ENCODE peak calls at places on chromosomes 1 and 21, in ten cellular contexts. One of them, this sample, is unnamed.

GRCh38 chr1:42146916-42147320 is 6.3 kb upstream of the GUCA2B start:
- DNase-seq in AG09319: no peak
- DNase-seq in activated T-cell treated with anti-CD3 and anti-CD28 coated beads, Interleukin-2, amount 50 U/mL, for 72 hours: peak
- DNase-seq in GM12891: peak
- DNase-seq in activated CD8-positive, alpha-beta memory T cell treated with anti-CD3 and anti-CD28 coated beads for 48 hours: peak
- DNase-seq in psoas muscle: peak
- DNase-seq in NCI-H1694: peak
- DNase-seq in GM18507: peak
- DNase-seq in HEK293T: peak
- DNase-seq in NCI-H1105 treated with DMSO at 0.1 percent for 48 hours: peak
- DNase-seq in this sample: peak

GRCh38 chr21:18954415-18954972 is 550.9 kb upstream of the TMPRSS15 start:
- DNase-seq in AG09319: no peak
- DNase-seq in activated T-cell treated with anti-CD3 and anti-CD28 coated beads, Interleukin-2, amount 50 U/mL, for 72 hours: no peak
- DNase-seq in GM12891: no peak
- DNase-seq in activated CD8-positive, alpha-beta memory T cell treated with anti-CD3 and anti-CD28 coated beads for 48 hours: no peak
- DNase-seq in psoas muscle: no peak
- DNase-seq in NCI-H1694: no peak
- DNase-seq in GM18507: no peak
- DNase-seq in HEK293T: no peak
- DNase-seq in NCI-H1105 treated with DMSO at 0.1 percent for 48 hours: no peak
- DNase-seq in this sample: no peak

GRCh38 chr1:156766288-156767100 is 841 bp upstream of the PRCC start:
- DNase-seq in AG09319: no peak
- DNase-seq in activated T-cell treated with anti-CD3 and anti-CD28 coated beads, Interleukin-2, amount 50 U/mL, for 72 hours: no peak
- DNase-seq in GM12891: no peak
- DNase-seq in activated CD8-positive, alpha-beta memory T cell treated with anti-CD3 and anti-CD28 coated beads for 48 hours: no peak
- DNase-seq in psoas muscle: no peak
- DNase-seq in NCI-H1694: no peak
- DNase-seq in GM18507: no peak
- DNase-seq in HEK293T: no peak
- DNase-seq in NCI-H1105 treated with DMSO at 0.1 percent for 48 hours: peak
- DNase-seq in this sample: no peak

GRCh38 chr1:171279678-171280077 is 31.4 kb downstream of the FMO1 start:
- DNase-seq in AG09319: no peak
- DNase-seq in activated T-cell treated with anti-CD3 and anti-CD28 coated beads, Interleukin-2, amount 50 U/mL, for 72 hours: no peak
- DNase-seq in GM12891: no peak
- DNase-seq in activated CD8-positive, alpha-beta memory T cell treated with anti-CD3 and anti-CD28 coated beads for 48 hours: no peak
- DNase-seq in psoas muscle: no peak
- DNase-seq in NCI-H1694: no peak
- DNase-seq in GM18507: no peak
- DNase-seq in HEK293T: no peak
- DNase-seq in NCI-H1105 treated with DMSO at 0.1 percent for 48 hours: no peak
- DNase-seq in this sample: no peak

GRCh38 chr1:24952413-24952841 is 22.4 kb upstream of the RUNX3 start:
- DNase-seq in AG09319: no peak
- DNase-seq in activated T-cell treated with anti-CD3 and anti-CD28 coated beads, Interleukin-2, amount 50 U/mL, for 72 hours: peak
- DNase-seq in GM12891: no peak
- DNase-seq in activated CD8-positive, alpha-beta memory T cell treated with anti-CD3 and anti-CD28 coated beads for 48 hours: no peak
- DNase-seq in psoas muscle: no peak
- DNase-seq in NCI-H1694: no peak
- DNase-seq in GM18507: no peak
- DNase-seq in HEK293T: no peak
- DNase-seq in NCI-H1105 treated with DMSO at 0.1 percent for 48 hours: no peak
- DNase-seq in this sample: no peak

GRCh38 chr1:236492378-236492777 is 31.4 kb upstream of the LGALS8 start:
- DNase-seq in AG09319: no peak
- DNase-seq in activated T-cell treated with anti-CD3 and anti-CD28 coated beads, Interleukin-2, amount 50 U/mL, for 72 hours: no peak
- DNase-seq in GM12891: no peak
- DNase-seq in activated CD8-positive, alpha-beta memory T cell treated with anti-CD3 and anti-CD28 coated beads for 48 hours: no peak
- DNase-seq in psoas muscle: no peak
- DNase-seq in NCI-H1694: no peak
- DNase-seq in GM18507: no peak
- DNase-seq in HEK293T: no peak
- DNase-seq in NCI-H1105 treated with DMSO at 0.1 percent for 48 hours: no peak
- DNase-seq in this sample: no peak

GRCh38 chr1:53561488-53562115 is 102.4 kb downstream of the DMRTB1 start:
- DNase-seq in AG09319: no peak
- DNase-seq in activated T-cell treated with anti-CD3 and anti-CD28 coated beads, Interleukin-2, amount 50 U/mL, for 72 hours: no peak
- DNase-seq in GM12891: no peak
- DNase-seq in activated CD8-positive, alpha-beta memory T cell treated with anti-CD3 and anti-CD28 coated beads for 48 hours: no peak
- DNase-seq in psoas muscle: no peak
- DNase-seq in NCI-H1694: no peak
- DNase-seq in GM18507: no peak
- DNase-seq in HEK293T: no peak
- DNase-seq in NCI-H1105 treated with DMSO at 0.1 percent for 48 hours: no peak
- DNase-seq in this sample: no peak

GRCh38 chr1:183039985-183040447 is 16.8 kb downstream of the LAMC1 start:
- DNase-seq in AG09319: no peak
- DNase-seq in activated T-cell treated with anti-CD3 and anti-CD28 coated beads, Interleukin-2, amount 50 U/mL, for 72 hours: no peak
- DNase-seq in GM12891: no peak
- DNase-seq in activated CD8-positive, alpha-beta memory T cell treated with anti-CD3 and anti-CD28 coated beads for 48 hours: no peak
- DNase-seq in psoas muscle: no peak
- DNase-seq in NCI-H1694: no peak
- DNase-seq in GM18507: no peak
- DNase-seq in HEK293T: no peak
- DNase-seq in NCI-H1105 treated with DMSO at 0.1 percent for 48 hours: no peak
- DNase-seq in this sample: no peak

GRCh38 chr1:164765993-164766720 is 207.2 kb downstream of the PBX1 start:
- DNase-seq in AG09319: no peak
- DNase-seq in activated T-cell treated with anti-CD3 and anti-CD28 coated beads, Interleukin-2, amount 50 U/mL, for 72 hours: no peak
- DNase-seq in GM12891: no peak
- DNase-seq in activated CD8-positive, alpha-beta memory T cell treated with anti-CD3 and anti-CD28 coated beads for 48 hours: no peak
- DNase-seq in psoas muscle: no peak
- DNase-seq in NCI-H1694: no peak
- DNase-seq in GM18507: no peak
- DNase-seq in HEK293T: no peak
- DNase-seq in NCI-H1105 treated with DMSO at 0.1 percent for 48 hours: no peak
- DNase-seq in this sample: no peak

GRCh38 chr21:42777064-42777756 is 102.1 kb downstream of the WDR4 start:
- DNase-seq in AG09319: no peak
- DNase-seq in activated T-cell treated with anti-CD3 and anti-CD28 coated beads, Interleukin-2, amount 50 U/mL, for 72 hours: no peak
- DNase-seq in GM12891: no peak
- DNase-seq in activated CD8-positive, alpha-beta memory T cell treated with anti-CD3 and anti-CD28 coated beads for 48 hours: no peak
- DNase-seq in psoas muscle: no peak
- DNase-seq in NCI-H1694: no peak
- DNase-seq in GM18507: no peak
- DNase-seq in HEK293T: no peak
- DNase-seq in NCI-H1105 treated with DMSO at 0.1 percent for 48 hours: no peak
- DNase-seq in this sample: no peak

GRCh38 chr21:45363921-45364463 is 41.0 kb upstream of the COL18A1 start:
- DNase-seq in AG09319: peak
- DNase-seq in activated T-cell treated with anti-CD3 and anti-CD28 coated beads, Interleukin-2, amount 50 U/mL, for 72 hours: peak
- DNase-seq in GM12891: peak
- DNase-seq in activated CD8-positive, alpha-beta memory T cell treated with anti-CD3 and anti-CD28 coated beads for 48 hours: no peak
- DNase-seq in psoas muscle: peak
- DNase-seq in NCI-H1694: no peak
- DNase-seq in GM18507: peak
- DNase-seq in HEK293T: no peak
- DNase-seq in NCI-H1105 treated with DMSO at 0.1 percent for 48 hours: no peak
- DNase-seq in this sample: peak

GRCh38 chr1:46940307-46940706 is 969 bp downstream of the CYP4A11 start:
- DNase-seq in AG09319: no peak
- DNase-seq in activated T-cell treated with anti-CD3 and anti-CD28 coated beads, Interleukin-2, amount 50 U/mL, for 72 hours: no peak
- DNase-seq in GM12891: no peak
- DNase-seq in activated CD8-positive, alpha-beta memory T cell treated with anti-CD3 and anti-CD28 coated beads for 48 hours: no peak
- DNase-seq in psoas muscle: no peak
- DNase-seq in NCI-H1694: no peak
- DNase-seq in GM18507: no peak
- DNase-seq in HEK293T: no peak
- DNase-seq in NCI-H1105 treated with DMSO at 0.1 percent for 48 hours: no peak
- DNase-seq in this sample: no peak

GRCh38 chr1:34591751-34592629 is 162.9 kb upstream of the GJB5 start:
- DNase-seq in AG09319: no peak
- DNase-seq in activated T-cell treated with anti-CD3 and anti-CD28 coated beads, Interleukin-2, amount 50 U/mL, for 72 hours: no peak
- DNase-seq in GM12891: no peak
- DNase-seq in activated CD8-positive, alpha-beta memory T cell treated with anti-CD3 and anti-CD28 coated beads for 48 hours: no peak
- DNase-seq in psoas muscle: no peak
- DNase-seq in NCI-H1694: no peak
- DNase-seq in GM18507: no peak
- DNase-seq in HEK293T: peak
- DNase-seq in NCI-H1105 treated with DMSO at 0.1 percent for 48 hours: no peak
- DNase-seq in this sample: no peak

GRCh38 chr21:41251961-41252642 is 64.5 kb upstream of the FAM3B start:
- DNase-seq in AG09319: no peak
- DNase-seq in activated T-cell treated with anti-CD3 and anti-CD28 coated beads, Interleukin-2, amount 50 U/mL, for 72 hours: no peak
- DNase-seq in GM12891: no peak
- DNase-seq in activated CD8-positive, alpha-beta memory T cell treated with anti-CD3 and anti-CD28 coated beads for 48 hours: no peak
- DNase-seq in psoas muscle: no peak
- DNase-seq in NCI-H1694: no peak
- DNase-seq in GM18507: no peak
- DNase-seq in HEK293T: no peak
- DNase-seq in NCI-H1105 treated with DMSO at 0.1 percent for 48 hours: no peak
- DNase-seq in this sample: no peak

GRCh38 chr1:62417351-62417999 is 19.4 kb upstream of the USP1 start:
- DNase-seq in AG09319: no peak
- DNase-seq in activated T-cell treated with anti-CD3 and anti-CD28 coated beads, Interleukin-2, amount 50 U/mL, for 72 hours: no peak
- DNase-seq in GM12891: no peak
- DNase-seq in activated CD8-positive, alpha-beta memory T cell treated with anti-CD3 and anti-CD28 coated beads for 48 hours: no peak
- DNase-seq in psoas muscle: no peak
- DNase-seq in NCI-H1694: peak
- DNase-seq in GM18507: no peak
- DNase-seq in HEK293T: no peak
- DNase-seq in NCI-H1105 treated with DMSO at 0.1 percent for 48 hours: no peak
- DNase-seq in this sample: no peak

GRCh38 chr1:3553166-3553939 is 58.0 kb downstream of the MEGF6 start:
- DNase-seq in AG09319: no peak
- DNase-seq in activated T-cell treated with anti-CD3 and anti-CD28 coated beads, Interleukin-2, amount 50 U/mL, for 72 hours: no peak
- DNase-seq in GM12891: no peak
- DNase-seq in activated CD8-positive, alpha-beta memory T cell treated with anti-CD3 and anti-CD28 coated beads for 48 hours: no peak
- DNase-seq in psoas muscle: no peak
- DNase-seq in NCI-H1694: no peak
- DNase-seq in GM18507: no peak
- DNase-seq in HEK293T: no peak
- DNase-seq in NCI-H1105 treated with DMSO at 0.1 percent for 48 hours: no peak
- DNase-seq in this sample: no peak

GRCh38 chr1:14737561-14738094 is 139.1 kb downstream of the KAZN start:
- DNase-seq in AG09319: no peak
- DNase-seq in activated T-cell treated with anti-CD3 and anti-CD28 coated beads, Interleukin-2, amount 50 U/mL, for 72 hours: no peak
- DNase-seq in GM12891: no peak
- DNase-seq in activated CD8-positive, alpha-beta memory T cell treated with anti-CD3 and anti-CD28 coated beads for 48 hours: no peak
- DNase-seq in psoas muscle: no peak
- DNase-seq in NCI-H1694: no peak
- DNase-seq in GM18507: no peak
- DNase-seq in HEK293T: no peak
- DNase-seq in NCI-H1105 treated with DMSO at 0.1 percent for 48 hours: peak
- DNase-seq in this sample: no peak

GRCh38 chr1:39196244-39197215 is 8.0 kb upstream of the MACF1 start:
- DNase-seq in AG09319: no peak
- DNase-seq in activated T-cell treated with anti-CD3 and anti-CD28 coated beads, Interleukin-2, amount 50 U/mL, for 72 hours: peak
- DNase-seq in GM12891: no peak
- DNase-seq in activated CD8-positive, alpha-beta memory T cell treated with anti-CD3 and anti-CD28 coated beads for 48 hours: no peak
- DNase-seq in psoas muscle: no peak
- DNase-seq in NCI-H1694: no peak
- DNase-seq in GM18507: no peak
- DNase-seq in HEK293T: no peak
- DNase-seq in NCI-H1105 treated with DMSO at 0.1 percent for 48 hours: no peak
- DNase-seq in this sample: no peak

GRCh38 chr1:7879228-7879627 is 26.4 kb upstream of the UTS2 start:
- DNase-seq in AG09319: no peak
- DNase-seq in activated T-cell treated with anti-CD3 and anti-CD28 coated beads, Interleukin-2, amount 50 U/mL, for 72 hours: no peak
- DNase-seq in GM12891: no peak
- DNase-seq in activated CD8-positive, alpha-beta memory T cell treated with anti-CD3 and anti-CD28 coated beads for 48 hours: no peak
- DNase-seq in psoas muscle: no peak
- DNase-seq in NCI-H1694: no peak
- DNase-seq in GM18507: no peak
- DNase-seq in HEK293T: no peak
- DNase-seq in NCI-H1105 treated with DMSO at 0.1 percent for 48 hours: no peak
- DNase-seq in this sample: no peak

GRCh38 chr1:40318970-40319621 is 2.0 kb upstream of the COL9A2 start:
- DNase-seq in AG09319: no peak
- DNase-seq in activated T-cell treated with anti-CD3 and anti-CD28 coated beads, Interleukin-2, amount 50 U/mL, for 72 hours: no peak
- DNase-seq in GM12891: no peak
- DNase-seq in activated CD8-positive, alpha-beta memory T cell treated with anti-CD3 and anti-CD28 coated beads for 48 hours: no peak
- DNase-seq in psoas muscle: no peak
- DNase-seq in NCI-H1694: no peak
- DNase-seq in GM18507: no peak
- DNase-seq in HEK293T: peak
- DNase-seq in NCI-H1105 treated with DMSO at 0.1 percent for 48 hours: no peak
- DNase-seq in this sample: no peak

GRCh38 chr1:119711804-119712341 is at the start of gene PHGDH:
- DNase-seq in AG09319: peak
- DNase-seq in activated T-cell treated with anti-CD3 and anti-CD28 coated beads, Interleukin-2, amount 50 U/mL, for 72 hours: peak
- DNase-seq in GM12891: peak
- DNase-seq in activated CD8-positive, alpha-beta memory T cell treated with anti-CD3 and anti-CD28 coated beads for 48 hours: peak
- DNase-seq in psoas muscle: peak
- DNase-seq in NCI-H1694: peak
- DNase-seq in GM18507: peak
- DNase-seq in HEK293T: peak
- DNase-seq in NCI-H1105 treated with DMSO at 0.1 percent for 48 hours: peak
- DNase-seq in this sample: peak

GRCh38 chr1:213568929-213569815 is 418.6 kb upstream of the PROX1 start:
- DNase-seq in AG09319: no peak
- DNase-seq in activated T-cell treated with anti-CD3 and anti-CD28 coated beads, Interleukin-2, amount 50 U/mL, for 72 hours: no peak
- DNase-seq in GM12891: no peak
- DNase-seq in activated CD8-positive, alpha-beta memory T cell treated with anti-CD3 and anti-CD28 coated beads for 48 hours: no peak
- DNase-seq in psoas muscle: no peak
- DNase-seq in NCI-H1694: no peak
- DNase-seq in GM18507: no peak
- DNase-seq in HEK293T: no peak
- DNase-seq in NCI-H1105 treated with DMSO at 0.1 percent for 48 hours: peak
- DNase-seq in this sample: no peak